ENCODE peak calls at places on chromosomes 1 and 21, in four cellular contexts. H is K562, C is HepG2, I is GM12878. R is an unnamed sample.

GRCh38 chr1:99527078-99527477 is 118.8 kb upstream of the PALMD start:
- DNase-seq in H (peak; percentile 23), C (peak; percentile 16), I (no peak), R (peak; percentile 8)

GRCh38 chr1:92310185-92310597 is 11.3 kb downstream of the RPAP2 start:
- DNase-seq in H (peak; percentile 42), C (no peak), I (no peak), R (peak; percentile 39)

GRCh38 chr21:33266784-33267135 is 593 bp downstream of the IL10RB start:
- DNase-seq in H (peak; percentile 42), C (no peak), I (no peak), R (peak; percentile 48)

GRCh38 chr1:43549921-43550597 is 19.4 kb downstream of the PTPRF start:
- DNase-seq in H (peak; percentile 84), C (no peak), I (no peak), R (no peak)

GRCh38 chr1:41102208-41102607 is 80.7 kb upstream of the SLFNL1 start:
- DNase-seq in H (no peak), C (no peak), I (no peak), R (peak; percentile 56)

GRCh38 chr1:151371744-151372410 is 628 bp downstream of the SELENBP1 start:
- DNase-seq in H (no peak), C (no peak), I (no peak), R (peak; percentile 80)

GRCh38 chr1:53359225-53359933 is 31.5 kb upstream of the LRP8 start:
- DNase-seq in H (no peak), C (no peak), I (no peak), R (no peak)

GRCh38 chr1:31793086-31793485 is 22.7 kb downstream of the SPOCD1 start:
- DNase-seq in H (no peak), C (no peak), I (no peak), R (no peak)

GRCh38 chr1:29986986-29987385 is 736.4 kb downstream of the MATN1 start:
- DNase-seq in H (no peak), C (no peak), I (no peak), R (no peak)

GRCh38 chr1:214106375-214106774 is 118.6 kb downstream of the PROX1 start:
- DNase-seq in H (no peak), C (no peak), I (no peak), R (no peak)

GRCh38 chr1:214549604-214550338 is 1.6 kb downstream of the PTPN14 start:
- DNase-seq in H (no peak), C (no peak), I (no peak), R (no peak)

GRCh38 chr1:230834292-230834691 is 34.0 kb downstream of the C1orf198 start:
- DNase-seq in H (no peak), C (no peak), I (no peak), R (no peak)

GRCh38 chr1:210499956-210500355 is 171.3 kb downstream of the HHAT start:
- DNase-seq in H (no peak), C (no peak), I (no peak), R (no peak)

GRCh38 chr1:48007044-48007443 is 9.9 kb upstream of the TRABD2B start:
- DNase-seq in H (peak; percentile 34), C (peak; percentile 4), I (no peak), R (no peak)

GRCh38 chr1:156805766-156806511 is 10.7 kb downstream of the SH2D2A start:
- DNase-seq in H (no peak), C (no peak), I (no peak), R (peak; percentile 24)

GRCh38 chr1:198907423-198907746 is 268.5 kb downstream of the PTPRC start:
- DNase-seq in H (no peak), C (no peak), I (no peak), R (no peak)

GRCh38 chr1:108962681-108963051 is 618 bp downstream of the CLCC1 start:
- DNase-seq in H (no peak), C (peak; percentile 12), I (no peak), R (no peak)

GRCh38 chr1:108961198-108961597 is 2.1 kb downstream of the CLCC1 start:
- DNase-seq in H (no peak), C (no peak), I (peak; percentile 25), R (no peak)

GRCh38 chr1:108960719-108961118 is 2.6 kb downstream of the CLCC1 start:
- DNase-seq in H (no peak), C (no peak), I (no peak), R (no peak)

GRCh38 chr1:108961752-108962486 is 1.4 kb downstream of the CLCC1 start:
- DNase-seq in H (no peak), C (no peak), I (no peak), R (no peak)

DNA sequence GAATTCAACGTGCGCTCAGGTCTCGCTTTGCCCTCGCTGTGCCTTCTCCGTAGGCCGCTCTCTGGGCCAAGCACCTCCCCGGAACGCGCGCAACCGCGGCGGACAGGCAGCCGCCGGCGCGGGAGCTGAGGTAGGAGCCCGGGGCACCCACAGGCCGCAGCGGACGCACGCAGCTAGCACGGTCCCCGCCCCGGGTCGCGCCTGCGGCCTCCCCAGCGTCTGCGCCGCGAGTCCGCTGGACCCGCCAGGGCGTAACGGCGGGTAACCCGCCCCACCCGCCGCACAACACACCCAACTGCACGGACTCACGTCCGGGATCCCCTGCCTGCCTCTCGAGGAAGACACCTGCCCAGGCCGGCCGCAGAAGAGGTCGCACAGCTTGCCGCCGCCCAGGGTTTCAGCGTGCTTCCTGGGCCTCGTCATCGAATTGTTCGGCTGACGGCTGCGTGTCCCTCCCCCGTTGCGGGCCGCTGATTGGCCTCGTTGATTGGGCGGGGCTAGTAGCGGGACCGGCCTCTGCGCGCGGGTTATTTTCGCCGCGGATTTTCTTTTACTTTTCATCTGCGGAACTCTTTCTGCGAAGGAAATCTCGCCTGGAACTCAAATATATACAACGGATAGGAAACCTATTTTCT is at the start of gene CLCC1:
- DNase-seq in H (peak; percentile 98), C (peak; percentile 83), I (peak; percentile 77), R (peak; percentile 94)
- TF ChIP-seq EP300 in H (peak; percentile 22), C (no peak), I (peak; percentile 36), R (no peak)

GRCh38 chr1:161483361-161483760 is 21.9 kb upstream of the FCGR2A start:
- DNase-seq in H (peak; percentile 17), C (no peak), I (no peak), R (no peak)

GRCh38 chr1:161484613-161485012 is 20.6 kb upstream of the FCGR2A start:
- DNase-seq in H (peak; percentile 40), C (no peak), I (no peak), R (no peak)

GRCh38 chr1:161482610-161483009 is 22.6 kb upstream of the FCGR2A start:
- DNase-seq in H (no peak), C (no peak), I (no peak), R (no peak)

GRCh38 chr1:161487483-161487827 is 17.8 kb upstream of the FCGR2A start:
- DNase-seq in H (peak; percentile 66), C (no peak), I (no peak), R (no peak)

DNA sequence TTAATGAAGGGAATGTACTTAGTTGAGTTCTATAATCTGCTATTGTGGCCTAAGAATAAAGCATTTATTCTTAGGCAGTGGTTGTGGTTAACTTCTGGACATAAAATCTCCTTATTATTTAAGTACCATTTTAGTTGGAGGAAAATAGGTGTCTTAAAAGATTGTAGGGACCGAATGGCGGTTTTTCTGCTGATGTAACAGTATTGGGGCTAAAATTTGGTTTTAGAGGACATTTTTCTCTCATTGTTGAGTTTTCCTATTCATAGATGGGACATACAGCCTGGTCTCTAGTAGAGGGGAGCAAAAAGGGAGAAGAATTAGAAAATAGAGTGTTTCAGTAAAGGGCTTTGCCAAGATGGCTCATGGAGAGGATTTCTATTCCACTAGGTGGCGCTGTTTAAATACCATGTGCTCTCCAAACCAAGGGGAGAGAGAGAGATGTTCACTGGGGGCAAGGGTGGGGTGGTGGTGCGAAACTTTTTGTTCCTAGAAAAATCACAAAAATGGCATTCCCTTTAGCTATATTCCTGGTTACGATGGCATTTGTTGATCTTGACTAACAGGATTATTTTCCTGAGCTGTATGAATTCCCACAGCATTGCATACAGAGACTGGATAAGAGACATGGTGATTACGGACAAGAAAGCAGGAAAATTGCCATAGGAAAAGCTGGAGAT is 18.3 kb upstream of the FCGR2A start:
- DNase-seq in H (peak; percentile 83), C (peak; percentile 32), I (peak; percentile 23), R (peak; percentile 59)
- TF ChIP-seq FOXM1 in H (no peak), C (no peak), I (no peak), R (no peak)

GRCh38 chr1:9651565-9652378 is at the start of gene PIK3CD:
- DNase-seq in H (no peak), C (no peak), I (no peak), R (peak; percentile 85)
- TF ChIP-seq SIN3A in H (no peak), C (no peak), I (no peak), R (no peak)

DNA sequence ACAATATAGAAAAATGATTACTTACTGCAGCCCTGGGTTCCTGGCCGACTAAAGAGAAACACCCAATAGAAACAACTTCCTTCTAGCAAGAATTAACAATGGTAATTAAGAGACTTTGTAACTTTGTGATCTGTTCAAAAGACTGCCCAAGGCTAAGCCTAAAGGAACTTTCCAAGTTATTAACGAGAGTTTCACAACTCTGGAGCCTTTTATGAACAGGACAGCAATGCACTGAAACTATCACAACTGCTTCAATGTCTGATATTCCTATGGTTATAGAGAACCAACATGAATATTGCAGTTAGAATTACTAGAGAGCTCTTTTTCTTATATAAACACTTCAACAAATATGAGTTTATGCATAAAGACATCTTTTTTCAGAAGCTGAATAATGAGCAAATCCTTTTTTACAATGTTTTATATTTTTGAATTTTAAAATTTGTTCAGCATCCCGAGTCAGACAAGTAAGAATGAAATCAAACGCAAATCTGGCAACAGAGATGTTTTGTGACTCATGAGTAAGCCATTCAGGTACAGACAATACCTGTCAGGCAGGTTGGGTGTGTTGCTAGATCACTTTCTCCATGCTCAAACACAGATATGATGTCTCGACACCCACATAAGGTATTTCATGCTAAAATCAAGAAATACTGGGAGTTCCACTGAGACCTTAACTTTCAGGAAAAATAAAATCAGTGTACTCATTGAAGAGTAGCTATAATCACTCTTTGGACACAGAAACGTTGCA is 22.2 kb upstream of the KCNJ15 start:
- DNase-seq in H (no peak), C (no peak), I (no peak), R (no peak)
- TF ChIP-seq EP300 in H (no peak), C (no peak), I (no peak), R (no peak)

GRCh38 chr1:73813726-73814125 is 384.2 kb downstream of the LRRIQ3 start:
- DNase-seq in H (no peak), C (no peak), I (no peak), R (no peak)
- TF ChIP-seq FOXM1 in H (no peak), C (no peak), I (no peak), R (no peak)

R was measured in SK-N-SH.